ENCODE peak calls at places on chromosomes 3 and 15, in six cellular contexts. P, B, F, G, I and N are unnamed samples.

GRCh38 chr3:124628865-124629264 is 101.4 kb upstream of the UMPS start:
- DNase-seq in B (no peak), F (no peak), G (no peak), I (no peak), P (no peak), N (no peak)

GRCh38 chr3:9110802-9111201 is 138.6 kb downstream of the SRGAP3 start:
- DNase-seq in B (no peak), I (no peak), F (no peak), P (no peak), G (no peak), N (no peak)

GRCh38 chr3:79396595-79396994 is 371.2 kb downstream of the ROBO1 start:
- DNase-seq in B (no peak), I (no peak), F (no peak), G (no peak), P (no peak), N (no peak)

GRCh38 chr3:128787256-128788253 is 61.6 kb downstream of the RAB7A start:
- DNase-seq in I (peak), B (peak), F (peak), G (peak), P (no peak), N (peak)

GRCh38 chr15:39575180-39575579 is 5.7 kb upstream of the THBS1 start:
- DNase-seq in B (no peak), I (no peak), F (no peak), P (no peak), G (no peak), N (no peak)

GRCh38 chr3:104846270-104846669 is 520.4 kb upstream of the ALCAM start:
- DNase-seq in B (no peak), F (no peak), G (no peak), P (no peak), I (no peak), N (no peak)

GRCh38 chr3:13507247-13507790 is 27.2 kb downstream of the HDAC11 start:
- DNase-seq in G (no peak), P (no peak), F (no peak), B (no peak), I (no peak), N (no peak)

GRCh38 chr15:81133782-81134461 is at the start of gene CFAP161:
- DNase-seq in B (peak), P (peak), F (peak), I (peak), G (peak), N (peak)

GRCh38 chr3:172680684-172681083 is 30.2 kb downstream of the NCEH1 start:
- DNase-seq in I (no peak), B (no peak), P (no peak), F (no peak), G (no peak), N (no peak)

GRCh38 chr3:52403271-52403841 is 41.5 kb downstream of the SEMA3G start:
- DNase-seq in P (peak), I (no peak), B (no peak), F (no peak), G (no peak), N (no peak)